ENCODE peak calls at places on chromosomes 13 and 19, in six cellular contexts. One of them, this sample, is unnamed.

GRCh38 chr19:2033825-2034159 is 17.3 kb downstream of the MKNK2 start:
- DNase-seq in glutamatergic neuron: no peak
- DNase-seq in neuronal stem cell: no peak
- DNase-seq in AG08395: no peak
- DNase-seq in T-cell: no peak
- DNase-seq in neural progenitor cell: no peak
- DNase-seq in this sample: no peak

GRCh38 chr13:107883561-107884175 is 331.7 kb downstream of the LIG4 start:
- DNase-seq in glutamatergic neuron: no peak
- DNase-seq in neuronal stem cell: no peak
- DNase-seq in AG08395: no peak
- DNase-seq in T-cell: no peak
- DNase-seq in neural progenitor cell: no peak
- DNase-seq in this sample: no peak

GRCh38 chr13:45850020-45850613 is 1.4 kb downstream of the SIAH3 start:
- DNase-seq in glutamatergic neuron: peak
- DNase-seq in neuronal stem cell: no peak
- DNase-seq in AG08395: no peak
- DNase-seq in T-cell: no peak
- DNase-seq in neural progenitor cell: peak
- DNase-seq in this sample: no peak

GRCh38 chr19:1017906-1018305 is 3.0 kb downstream of the TMEM259 start:
- DNase-seq in glutamatergic neuron: no peak
- DNase-seq in neuronal stem cell: no peak
- DNase-seq in AG08395: no peak
- DNase-seq in T-cell: no peak
- DNase-seq in neural progenitor cell: no peak
- DNase-seq in this sample: no peak

GRCh38 chr13:41075034-41075433 is 13.7 kb downstream of the WBP4 start:
- DNase-seq in glutamatergic neuron: no peak
- DNase-seq in neuronal stem cell: no peak
- DNase-seq in AG08395: peak
- DNase-seq in T-cell: peak
- DNase-seq in neural progenitor cell: peak
- DNase-seq in this sample: peak

GRCh38 chr13:105928901-105929300 is 606.6 kb downstream of the EFNB2 start:
- DNase-seq in glutamatergic neuron: no peak
- DNase-seq in neuronal stem cell: no peak
- DNase-seq in AG08395: no peak
- DNase-seq in T-cell: no peak
- DNase-seq in neural progenitor cell: no peak
- DNase-seq in this sample: no peak

GRCh38 chr19:58196911-58197616 is 14.2 kb downstream of the ZNF274 start:
- DNase-seq in glutamatergic neuron: no peak
- DNase-seq in neuronal stem cell: no peak
- DNase-seq in AG08395: no peak
- DNase-seq in T-cell: no peak
- DNase-seq in neural progenitor cell: no peak
- DNase-seq in this sample: no peak

GRCh38 chr13:50224534-50224933 is 209.3 kb downstream of the KCNRG start:
- DNase-seq in glutamatergic neuron: no peak
- DNase-seq in neuronal stem cell: no peak
- DNase-seq in AG08395: no peak
- DNase-seq in T-cell: no peak
- DNase-seq in neural progenitor cell: no peak
- DNase-seq in this sample: no peak

GRCh38 chr13:106423530-106423929 is 111.9 kb downstream of the EFNB2 start:
- DNase-seq in glutamatergic neuron: peak
- DNase-seq in neuronal stem cell: peak
- DNase-seq in AG08395: no peak
- DNase-seq in T-cell: no peak
- DNase-seq in neural progenitor cell: peak
- DNase-seq in this sample: no peak

GRCh38 chr13:27868639-27869435 is 51.0 kb upstream of the PDX1 start:
- DNase-seq in glutamatergic neuron: no peak
- DNase-seq in neuronal stem cell: no peak
- DNase-seq in AG08395: no peak
- DNase-seq in T-cell: no peak
- DNase-seq in neural progenitor cell: peak
- DNase-seq in this sample: no peak

GRCh38 chr19:48487944-48488343 is 18.8 kb downstream of the CYTH2 start:
- DNase-seq in glutamatergic neuron: no peak
- DNase-seq in neuronal stem cell: no peak
- DNase-seq in AG08395: peak
- DNase-seq in T-cell: no peak
- DNase-seq in neural progenitor cell: no peak
- DNase-seq in this sample: peak

GRCh38 chr19:1213391-1214286 is 8.1 kb downstream of the STK11 start:
- DNase-seq in glutamatergic neuron: peak
- DNase-seq in neuronal stem cell: no peak
- DNase-seq in AG08395: peak
- DNase-seq in T-cell: peak
- DNase-seq in neural progenitor cell: no peak
- DNase-seq in this sample: peak

GRCh38 chr13:20711301-20712044 is 8.0 kb downstream of the IL17D start:
- DNase-seq in glutamatergic neuron: no peak
- DNase-seq in neuronal stem cell: no peak
- DNase-seq in AG08395: no peak
- DNase-seq in T-cell: no peak
- DNase-seq in neural progenitor cell: peak
- DNase-seq in this sample: no peak

GRCh38 chr19:44681992-44682790 is 10.9 kb downstream of the CEACAM19 start:
- DNase-seq in glutamatergic neuron: no peak
- DNase-seq in neuronal stem cell: no peak
- DNase-seq in AG08395: no peak
- DNase-seq in T-cell: no peak
- DNase-seq in neural progenitor cell: no peak
- DNase-seq in this sample: no peak

GRCh38 chr19:19348266-19348665 is 27.6 kb downstream of the MAU2 start:
- DNase-seq in glutamatergic neuron: no peak
- DNase-seq in neuronal stem cell: no peak
- DNase-seq in AG08395: no peak
- DNase-seq in T-cell: no peak
- DNase-seq in neural progenitor cell: no peak
- DNase-seq in this sample: no peak

GRCh38 chr13:23558675-23559536 is 11.3 kb upstream of the TNFRSF19 start:
- DNase-seq in glutamatergic neuron: no peak
- DNase-seq in neuronal stem cell: no peak
- DNase-seq in AG08395: peak
- DNase-seq in T-cell: no peak
- DNase-seq in neural progenitor cell: no peak
- DNase-seq in this sample: peak

GRCh38 chr19:35882074-35882832 is 13.9 kb downstream of the APLP1 start:
- DNase-seq in glutamatergic neuron: no peak
- DNase-seq in neuronal stem cell: no peak
- DNase-seq in AG08395: peak
- DNase-seq in T-cell: peak
- DNase-seq in neural progenitor cell: peak
- DNase-seq in this sample: peak

GRCh38 chr19:50191270-50191669 is 12.2 kb upstream of the MYH14 start:
- DNase-seq in glutamatergic neuron: no peak
- DNase-seq in neuronal stem cell: no peak
- DNase-seq in AG08395: no peak
- DNase-seq in T-cell: no peak
- DNase-seq in neural progenitor cell: no peak
- DNase-seq in this sample: no peak

GRCh38 chr13:41028051-41028450 is 8.9 kb upstream of the ELF1 start:
- DNase-seq in glutamatergic neuron: no peak
- DNase-seq in neuronal stem cell: no peak
- DNase-seq in AG08395: no peak
- DNase-seq in T-cell: no peak
- DNase-seq in neural progenitor cell: no peak
- DNase-seq in this sample: no peak

GRCh38 chr19:7862413-7862951 is 11.7 kb downstream of the PRR36 start:
- DNase-seq in glutamatergic neuron: peak
- DNase-seq in neuronal stem cell: peak
- DNase-seq in AG08395: peak
- DNase-seq in T-cell: peak
- DNase-seq in neural progenitor cell: peak
- DNase-seq in this sample: peak

GRCh38 chr13:99495478-99496321 is 5.6 kb upstream of the TM9SF2 start:
- DNase-seq in glutamatergic neuron: no peak
- DNase-seq in neuronal stem cell: no peak
- DNase-seq in AG08395: no peak
- DNase-seq in T-cell: peak
- DNase-seq in neural progenitor cell: no peak
- DNase-seq in this sample: peak

GRCh38 chr19:45638930-45639729 is at the start of gene EML2:
- DNase-seq in glutamatergic neuron: peak
- DNase-seq in neuronal stem cell: peak
- DNase-seq in AG08395: peak
- DNase-seq in T-cell: peak
- DNase-seq in neural progenitor cell: peak
- DNase-seq in this sample: peak

GRCh38 chr19:789473-790052 is 7.7 kb upstream of the PTBP1 start:
- DNase-seq in glutamatergic neuron: peak
- DNase-seq in neuronal stem cell: no peak
- DNase-seq in AG08395: no peak
- DNase-seq in T-cell: no peak
- DNase-seq in neural progenitor cell: peak
- DNase-seq in this sample: no peak